ENCODE peak calls at places on chromosomes 16 and 17, in five cellular contexts. M is mucosa of descending colon, Z is ovary, P is adrenal gland, L is neural crest cell. I is an unnamed sample.

GRCh38 chr17:7883781-7884386 is 4.7 kb upstream of the CHD3 start:
- DNase-seq in P (no peak), M (no peak), L (no peak), Z (no peak), I (no peak)

GRCh38 chr16:88737298-88738166 is 31.2 kb downstream of the CTU2 start:
- DNase-seq in M (peak), P (peak), Z (peak), L (peak), I (peak)

GRCh38 chr17:72370819-72371218 is 250.0 kb downstream of the SOX9 start:
- DNase-seq in Z (no peak), L (no peak), P (no peak), M (no peak), I (no peak)

GRCh38 chr17:58534901-58535421 is 20.5 kb upstream of the MTMR4 start:
- DNase-seq in L (no peak), P (no peak), Z (no peak), M (no peak), I (peak)

GRCh38 chr16:86751081-86752030 is 173.0 kb downstream of the FOXL1 start:
- DNase-seq in L (no peak), P (no peak), Z (no peak), M (no peak), I (no peak)

GRCh38 chr16:85541619-85542547 is 71.2 kb upstream of the GSE1 start:
- DNase-seq in P (no peak), Z (no peak), L (no peak), M (no peak), I (no peak)

GRCh38 chr16:81997738-81998137 is 13.5 kb downstream of the SDR42E1 start:
- DNase-seq in Z (no peak), L (no peak), M (no peak), P (no peak), I (no peak)

GRCh38 chr16:19874026-19874425 is 10.6 kb downstream of the GPRC5B start:
- DNase-seq in Z (no peak), L (no peak), M (no peak), P (peak), I (no peak)

GRCh38 chr16:89598199-89598598 is 15.2 kb upstream of the DPEP1 start:
- DNase-seq in M (no peak), P (no peak), L (no peak), Z (no peak), I (no peak)

GRCh38 chr17:50739098-50739497 is 19.7 kb downstream of the LUC7L3 start:
- DNase-seq in M (no peak), P (no peak), Z (no peak), L (no peak), I (no peak)

GRCh38 chr17:40931311-40931710 is 6.1 kb downstream of the KRT23 start:
- DNase-seq in P (no peak), Z (no peak), M (no peak), L (no peak), I (no peak)

GRCh38 chr17:58391302-58391984 is 25.9 kb downstream of the RNF43 start:
- DNase-seq in P (peak), Z (no peak), L (no peak), M (peak), I (peak)

GRCh38 chr17:979539-980405 is at the start of gene NXN:
- DNase-seq in M (peak), P (peak), L (peak), Z (peak), I (peak)
- TF ChIP-seq CTCF in M (no peak), P (no peak), L (peak), Z (no peak), I (no peak)

GRCh38 chr17:6857904-6858303 is 26.4 kb upstream of the TEKT1 start:
- DNase-seq in M (no peak), L (no peak), P (no peak), Z (no peak), I (no peak)

GRCh38 chr17:6856054-6856453 is 24.5 kb upstream of the TEKT1 start:
- DNase-seq in L (no peak), Z (no peak), P (no peak), M (no peak), I (no peak)

GRCh38 chr17:6857336-6857735 is 25.8 kb upstream of the TEKT1 start:
- DNase-seq in P (no peak), M (no peak), L (no peak), Z (no peak), I (no peak)

GRCh38 chr17:6853764-6854442 is 22.4 kb upstream of the TEKT1 start:
- DNase-seq in M (no peak), Z (no peak), L (no peak), P (no peak), I (no peak)
- TF ChIP-seq CTCF in M (no peak), Z (no peak), L (peak), P (no peak), I (peak)

DNA sequence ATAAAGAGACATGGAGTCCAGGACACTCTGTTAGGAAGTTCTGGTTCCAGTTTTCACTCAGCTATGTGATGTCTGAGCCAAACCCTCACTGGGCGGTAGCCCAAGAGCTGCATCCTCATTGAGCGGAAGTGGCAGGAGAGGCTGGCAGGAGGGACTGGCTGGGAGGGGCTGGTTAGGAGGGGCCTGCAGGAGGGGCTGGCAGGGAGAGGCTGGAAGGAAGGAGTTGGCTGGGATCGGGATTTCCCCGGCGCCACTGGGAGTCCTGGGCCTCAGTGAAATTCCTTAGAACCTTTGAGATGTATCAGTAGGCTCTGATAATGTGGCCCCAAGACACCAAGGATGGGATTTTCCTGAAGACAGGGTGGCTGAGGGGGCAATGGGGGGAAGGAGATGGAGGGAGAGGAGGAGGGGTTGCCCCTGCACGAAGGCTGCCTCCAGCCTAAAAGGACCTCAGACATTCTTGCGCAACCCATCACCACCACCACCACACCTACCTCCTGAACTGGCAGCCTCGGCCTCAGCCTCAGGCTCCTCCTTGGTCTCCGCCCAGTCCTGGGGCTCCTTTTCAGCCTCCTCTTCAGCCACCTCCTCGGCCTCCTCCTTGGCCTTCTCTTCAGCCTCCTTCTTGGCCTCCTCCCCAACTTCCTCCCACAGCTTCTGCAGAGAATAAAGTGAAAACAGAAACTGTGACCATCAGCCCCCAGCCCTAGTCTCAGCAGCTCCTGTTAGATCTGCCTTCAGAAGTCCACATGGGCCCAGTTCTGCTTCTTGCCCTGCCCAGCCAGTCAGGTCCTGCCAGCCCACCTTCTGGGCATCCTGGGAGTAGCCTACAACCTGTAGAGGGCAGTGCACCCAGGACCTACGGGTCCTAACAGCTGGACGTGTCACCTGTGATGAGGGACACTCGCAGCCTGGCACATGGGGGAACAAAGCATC is 31.7 kb downstream of the CNGB1 start:
- DNase-seq in P (peak), L (no peak), M (peak), Z (peak), I (peak)
- TF ChIP-seq CTCF in P (no peak), L (no peak), M (no peak), Z (no peak), I (no peak)

GRCh38 chr16:72787519-72788268 is 260.2 kb downstream of the ZFHX3 start:
- DNase-seq in P (peak), Z (peak), M (peak), L (peak), I (peak)
- TF ChIP-seq CTCF in P (no peak), Z (no peak), M (no peak), L (no peak), I (no peak)

GRCh38 chr17:32349854-32350661 is at the start of gene ZNF207:
- DNase-seq in P (peak), L (peak), M (peak), Z (peak), I (peak)
- TF ChIP-seq CTCF in P (no peak), L (no peak), M (no peak), Z (no peak), I (no peak)

GRCh38 chr17:13004336-13004735 is 13.5 kb downstream of the ELAC2 start:
- DNase-seq in L (no peak), P (no peak), M (no peak), Z (no peak), I (no peak)

GRCh38 chr17:13002761-13003453 is 14.9 kb downstream of the ELAC2 start:
- DNase-seq in L (peak), M (peak), P (peak), Z (peak), I (peak)

GRCh38 chr17:13003927-13004326 is 13.9 kb downstream of the ELAC2 start:
- DNase-seq in P (no peak), M (no peak), Z (no peak), L (no peak), I (no peak)

GRCh38 chr17:13001991-13002615 is 15.7 kb downstream of the ELAC2 start:
- DNase-seq in L (no peak), Z (no peak), P (no peak), M (no peak), I (no peak)

GRCh38 chr17:13003454-13003851 is 14.4 kb downstream of the ELAC2 start:
- DNase-seq in P (no peak), L (no peak), Z (no peak), M (no peak), I (no peak)
- TF ChIP-seq CTCF in P (no peak), L (peak), Z (no peak), M (no peak), I (no peak)

DNA sequence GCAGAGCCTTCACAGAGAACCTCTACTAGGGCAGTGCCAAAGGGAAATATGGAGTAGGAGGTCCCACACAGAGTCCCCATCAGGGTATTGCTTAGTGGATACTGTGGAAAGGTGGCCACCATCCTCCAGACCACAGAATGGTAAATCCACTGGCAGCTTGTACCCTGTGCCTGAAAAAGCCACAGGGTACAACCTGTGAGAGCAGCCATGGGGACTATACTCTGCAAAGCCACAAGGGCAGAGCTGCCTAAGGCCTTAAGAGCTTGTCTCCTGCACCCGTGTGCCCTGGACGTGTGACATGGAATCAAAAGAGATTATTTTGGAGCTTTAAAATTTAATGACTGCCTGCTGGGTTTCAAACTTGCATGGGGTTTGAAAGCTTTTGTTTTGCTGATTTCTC is 118.0 kb upstream of the SEC14L1 start:
- DNase-seq in L (no peak), P (no peak), M (no peak), Z (no peak), I (no peak)
- TF ChIP-seq CTCF in L (no peak), P (no peak), M (no peak), Z (no peak), I (no peak)

GRCh38 chr16:52453661-52454060 is 93.3 kb downstream of the TOX3 start:
- DNase-seq in M (peak), L (no peak), P (no peak), Z (no peak), I (no peak)
- TF ChIP-seq CTCF in M (no peak), L (no peak), P (no peak), Z (no peak), I (no peak)

I was measured in heart left ventricle.